ENCODE peak calls at places on chromosomes 3 and 15, in five cellular contexts. One of them, this sample, is unnamed.
A peak's percentile ranks its signal among the peaks of the same experiment; 100 is the strongest.

GRCh38 chr3:21894459-21895083 is 143.6 kb upstream of the ZNF385D start:
- DNase-seq in kidney: no peak
- DNase-seq in cardiac fibroblast: peak; percentile 54
- DNase-seq in BJ: no peak
- DNase-seq in OCI-M1: peak; percentile 55
- DNase-seq in this sample: no peak

GRCh38 chr3:10395671-10396070 is 74.8 kb upstream of the SEC13 start:
- DNase-seq in kidney: no peak
- DNase-seq in cardiac fibroblast: no peak
- DNase-seq in BJ: no peak
- DNase-seq in OCI-M1: no peak
- DNase-seq in this sample: no peak

GRCh38 chr3:182989566-182989965 is 9.2 kb upstream of the DCUN1D1 start:
- DNase-seq in kidney: no peak
- DNase-seq in cardiac fibroblast: no peak
- DNase-seq in BJ: no peak
- DNase-seq in OCI-M1: no peak
- DNase-seq in this sample: no peak

GRCh38 chr3:38834110-38834509 is 18.1 kb upstream of the SCN10A start:
- DNase-seq in kidney: peak; percentile 78
- DNase-seq in cardiac fibroblast: peak; percentile 94
- DNase-seq in BJ: peak; percentile 46
- DNase-seq in OCI-M1: peak; percentile 24
- DNase-seq in this sample: peak; percentile 77

GRCh38 chr3:37859354-37859753 is 2.3 kb upstream of the CTDSPL start:
- DNase-seq in kidney: no peak
- DNase-seq in cardiac fibroblast: no peak
- DNase-seq in BJ: no peak
- DNase-seq in OCI-M1: no peak
- DNase-seq in this sample: no peak

GRCh38 chr15:74429784-74430141 is 4.0 kb downstream of the SEMA7A start:
- DNase-seq in kidney: no peak
- DNase-seq in cardiac fibroblast: no peak
- DNase-seq in BJ: no peak
- DNase-seq in OCI-M1: no peak
- DNase-seq in this sample: no peak

GRCh38 chr3:9172851-9173320 is 76.6 kb downstream of the SRGAP3 start:
- DNase-seq in kidney: no peak
- DNase-seq in cardiac fibroblast: no peak
- DNase-seq in BJ: no peak
- DNase-seq in OCI-M1: no peak
- DNase-seq in this sample: no peak

GRCh38 chr3:124034016-124034808 is 42.3 kb upstream of the ROPN1 start:
- DNase-seq in kidney: peak; percentile 83
- DNase-seq in cardiac fibroblast: no peak
- DNase-seq in BJ: no peak
- DNase-seq in OCI-M1: peak; percentile 23
- DNase-seq in this sample: peak; percentile 55

GRCh38 chr3:114445233-114445632 is 151.4 kb downstream of the TIGIT start:
- DNase-seq in kidney: no peak
- DNase-seq in cardiac fibroblast: no peak
- DNase-seq in BJ: no peak
- DNase-seq in OCI-M1: no peak
- DNase-seq in this sample: no peak